ENCODE peak calls at places on chromosome 17, in seven cellular contexts. H, Z, I, X, A, P and L are unnamed samples. For H3K9me3, the result is how much of the 10 kb centered on the place peaks cover.

GRCh38 chr17:57684711-57685498 is 60.2 kb downstream of the CCDC182 start:
- DNase-seq in H (no peak), P (no peak), X (no peak), Z (no peak), A (no peak), I (no peak), L (no peak)

GRCh38 chr17:50841949-50842354 is 6.6 kb downstream of the WFIKKN2 start:
- DNase-seq in H (peak), I (peak), Z (peak), A (peak), P (peak), X (peak), L (peak)

GRCh38 chr17:46995841-46996571 is 17.0 kb upstream of the RPRML start:
- DNase-seq in Z (no peak), A (no peak), X (peak), P (peak), H (no peak), I (no peak), L (no peak)

GRCh38 chr17:422196-422930 is 69.8 kb upstream of the RPH3AL start:
- DNase-seq in Z (no peak), H (no peak), X (no peak), P (no peak), I (no peak), A (no peak), L (no peak)

GRCh38 chr17:57366558-57367351 is 110.4 kb downstream of the MSI2 start:
- DNase-seq in I (no peak), H (no peak), P (no peak), A (no peak), X (peak), Z (no peak), L (no peak)

GRCh38 chr17:61817452-61817851 is 45.9 kb downstream of the BRIP1 start:
- DNase-seq in A (no peak), H (no peak), P (no peak), Z (no peak), X (no peak), I (no peak), L (no peak)

GRCh38 chr17:40602445-40603443 is 37.5 kb upstream of the CCR7 start:
- DNase-seq in P (no peak), X (no peak), H (no peak), I (no peak), Z (no peak), A (no peak), L (no peak)

GRCh38 chr17:35373532-35373983 is at the start of gene SLFN11:
- DNase-seq in Z (peak), I (peak), A (no peak), H (no peak), P (peak), X (peak), L (peak)

GRCh38 chr17:5506307-5506706 is 19.9 kb downstream of the MIS12 start:
- DNase-seq in A (no peak), Z (no peak), I (no peak), H (no peak), X (peak), P (no peak), L (no peak)

GRCh38 chr17:37770631-37771518 is 26.0 kb upstream of the HNF1B start:
- DNase-seq in Z (peak), P (peak), I (peak), X (peak), A (peak), H (peak), L (peak)

GRCh38 chr17:77721823-77722160 is 236.7 kb upstream of the TNRC6C start:
- DNase-seq in P (no peak), H (no peak), X (no peak), I (no peak), A (no peak), Z (no peak), L (no peak)

GRCh38 chr17:48012151-48012520 is 25.5 kb downstream of the COPZ2 start:
- DNase-seq in X (peak), H (no peak), P (no peak), Z (peak), A (peak), I (no peak), L (peak)

GRCh38 chr17:73643012-73643845 is 1.0 kb downstream of the SDK2 start:
- DNase-seq in X (peak), H (no peak), I (no peak), A (peak), Z (peak), P (no peak), L (peak)

GRCh38 chr17:79338589-79338988 is 264.0 kb downstream of the ENGASE start:
- DNase-seq in A (no peak), X (peak), H (no peak), Z (no peak), I (no peak), P (peak), L (no peak)

GRCh38 chr17:68248199-68248825 is 469 bp downstream of the AMZ2 start:
- DNase-seq in Z (peak), P (peak), H (no peak), X (peak), A (no peak), I (peak), L (no peak)

GRCh38 chr17:385195-385835 is 32.7 kb upstream of the RPH3AL start:
- DNase-seq in I (no peak), H (no peak), Z (peak), X (peak), P (no peak), A (peak), L (peak)

GRCh38 chr17:73189417-73190099 is 3.3 kb upstream of the COG1 start:
- DNase-seq in H (no peak), P (peak), X (peak), A (peak), I (peak), Z (no peak), L (no peak)

GRCh38 chr17:38705803-38706624 is 941 bp downstream of the MLLT6 start:
- DNase-seq in Z (peak), P (no peak), A (peak), H (no peak), I (no peak), X (peak), L (peak)

GRCh38 chr17:37558299-37558698 is 50.9 kb downstream of the SYNRG start:
- DNase-seq in I (no peak), A (no peak), P (peak), X (no peak), Z (no peak), H (no peak), L (no peak)

GRCh38 chr17:74185786-74186185 is 17.7 kb upstream of the RPL38 start:
- DNase-seq in A (no peak), Z (no peak), I (no peak), H (no peak), P (no peak), X (no peak), L (no peak)

GRCh38 chr17:38605852-38606645 is at the start of gene SRCIN1:
- DNase-seq in I (no peak), H (no peak), P (peak), X (peak), Z (peak), A (peak), L (peak)

GRCh38 chr17:72715906-72716572 is 376.4 kb downstream of the SLC39A11 start:
- DNase-seq in X (peak), P (peak), I (peak), A (no peak), H (no peak), Z (no peak), L (no peak)

GRCh38 chr17:4806770-4807533 is at the start of gene PLD2:
- DNase-seq in X (peak), H (peak), I (peak), Z (peak), P (peak), A (peak), L (peak)

GRCh38 chr17:29784661-29785060 is 145.4 kb downstream of the SSH2 start:
- DNase-seq in A (no peak), H (no peak), P (peak), X (no peak), I (peak), Z (no peak), L (no peak)

GRCh38 chr17:673200-673681 is 41.4 kb downstream of the VPS53 start:
- DNase-seq in Z (no peak), H (no peak), A (no peak), P (peak), X (no peak), I (peak), L (no peak)

GRCh38 chr17:19723967-19724366 is 7.6 kb upstream of the SLC47A2 start:
- DNase-seq in A (no peak), Z (no peak), H (no peak), X (peak), I (no peak), P (no peak), L (no peak)

GRCh38 chr17:62910277-62910676 is 55.8 kb upstream of the TANC2 start:
- DNase-seq in X (no peak), I (no peak), Z (no peak), H (no peak), A (peak), P (no peak), L (no peak)

DNA sequence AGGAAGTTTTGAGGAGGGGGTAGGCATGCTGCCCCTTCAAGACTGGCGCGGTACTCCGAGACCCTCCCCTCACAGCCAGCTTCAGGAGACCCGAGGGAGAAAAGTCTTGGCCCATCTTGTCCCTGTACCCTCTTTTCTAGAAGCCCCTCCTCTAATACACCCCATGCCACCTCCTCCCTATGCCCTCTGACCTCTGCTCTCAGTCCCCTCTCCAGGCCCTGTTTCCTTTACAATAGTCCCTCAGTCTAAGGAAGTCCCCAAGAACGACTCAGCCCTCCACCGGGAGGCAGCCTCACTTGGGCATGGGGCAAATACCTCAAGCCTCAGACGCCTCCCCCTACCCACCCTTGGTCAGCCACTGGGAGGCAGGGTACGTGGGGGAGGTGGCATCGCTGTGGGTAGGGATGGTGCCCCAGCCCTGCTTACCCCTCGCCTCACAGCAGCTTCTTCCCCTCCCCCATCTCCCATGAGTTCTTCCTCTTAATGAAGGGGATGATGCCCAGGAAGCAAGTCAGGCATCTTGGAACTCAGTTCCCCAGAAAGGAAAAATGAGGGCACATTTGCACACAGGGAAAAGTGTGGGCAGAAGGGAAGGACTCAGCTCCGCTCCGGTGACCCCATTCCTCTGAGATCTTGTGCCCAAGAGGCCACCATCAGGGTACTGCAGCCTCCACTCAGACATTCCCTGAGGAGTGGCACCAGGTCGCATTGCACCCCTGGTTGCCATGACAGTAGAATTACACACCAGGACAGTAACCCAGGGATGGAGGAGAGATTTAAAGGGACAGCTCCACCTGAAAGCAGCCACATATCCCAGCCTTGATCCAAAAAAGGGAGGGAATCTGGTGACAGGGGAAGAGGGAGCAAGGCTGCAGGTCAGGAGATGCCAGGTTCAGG is 6.2 kb downstream of the MPP2 start:
- DNase-seq in I (no peak), X (no peak), P (no peak), A (no peak), H (no peak), Z (no peak), L (no peak)
- TF ChIP-seq CTCF in I (no peak), X (no peak), P (no peak), A (no peak), H (no peak), Z (no peak), L (no peak)

DNA sequence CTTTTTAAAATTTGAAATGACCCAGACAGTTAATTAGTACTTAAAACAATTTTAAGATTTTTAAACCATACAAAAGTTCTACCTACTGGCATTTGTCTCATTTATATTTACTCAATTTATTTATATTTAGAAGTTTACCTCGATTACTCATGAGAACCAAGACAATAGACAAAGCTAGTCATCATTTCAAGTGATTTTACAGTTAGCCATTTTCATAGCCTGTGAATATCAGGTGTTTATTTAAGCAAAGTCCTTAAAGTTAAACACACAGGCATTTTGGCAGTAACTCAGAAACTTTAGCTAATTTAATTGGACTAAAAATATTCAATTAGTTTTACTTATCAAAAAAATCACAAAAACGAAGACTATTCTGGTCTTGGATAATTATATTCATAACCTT is 101.6 kb upstream of the KIF2B start:
- DNase-seq in X (no peak), I (peak), H (no peak), A (no peak), P (peak), Z (no peak), L (no peak)
- H3K9me3 ChIP-seq in X (under half), I (under half), H (under half), A (under half), P (under half), Z (under half), L (under half)

GRCh38 chr17:41655611-41656111 is 31.3 kb upstream of the KRT17 start:
- DNase-seq in Z (peak), I (no peak), H (peak), X (peak), A (peak), P (no peak), L (peak)

GRCh38 chr17:41654134-41654907 is 29.9 kb upstream of the KRT17 start:
- DNase-seq in X (peak), A (no peak), I (no peak), H (peak), Z (peak), P (no peak), L (peak)

GRCh38 chr17:41656249-41657023 is 32.1 kb upstream of the KRT17 start:
- DNase-seq in P (no peak), Z (no peak), X (no peak), H (no peak), A (no peak), I (no peak), L (no peak)

GRCh38 chr17:41653421-41654133 is 29.2 kb upstream of the KRT17 start:
- DNase-seq in X (no peak), P (no peak), Z (no peak), A (no peak), I (no peak), H (no peak), L (no peak)

GRCh38 chr17:41654908-41655607 is 30.7 kb upstream of the KRT17 start:
- DNase-seq in I (no peak), A (no peak), H (no peak), P (no peak), Z (no peak), X (no peak), L (no peak)
- TF ChIP-seq CTCF in I (no peak), A (no peak), H (no peak), P (no peak), Z (no peak), X (no peak), L (no peak)

DNA sequence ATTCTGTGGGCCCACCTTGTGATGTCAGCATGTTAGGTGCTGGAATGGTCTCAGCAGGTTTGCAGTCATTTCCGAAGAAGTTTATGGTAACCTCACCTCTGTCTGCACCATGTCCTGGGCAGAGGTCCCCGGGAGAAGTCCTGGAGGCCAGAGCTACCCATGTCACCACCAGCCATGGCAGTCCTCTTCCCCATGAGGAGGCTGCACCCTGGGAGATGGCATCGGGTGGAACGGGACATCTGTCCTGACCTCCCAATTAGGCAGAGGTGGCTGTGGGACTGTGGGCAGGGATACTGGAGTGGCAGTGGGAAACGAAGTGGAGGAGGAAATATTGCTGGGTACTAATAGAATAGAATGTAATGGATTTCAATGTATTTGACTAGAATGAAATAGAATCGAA is 511.8 kb upstream of the WSB1 start:
- DNase-seq in X (no peak), H (no peak), P (no peak), Z (no peak), A (no peak), I (no peak), L (peak)
- H3K9me3 ChIP-seq in X (under half), H (under half), P (under half), Z (under half), A (under half), I (under half), L (half or more)

GRCh38 chr17:6695565-6695964 is 17.6 kb downstream of the SLC13A5 start:
- DNase-seq in X (no peak), P (no peak), I (no peak), A (no peak), Z (no peak), H (no peak), L (no peak)
- TF ChIP-seq CTCF in X (no peak), P (no peak), I (no peak), A (no peak), Z (no peak), H (no peak), L (no peak)

DNA sequence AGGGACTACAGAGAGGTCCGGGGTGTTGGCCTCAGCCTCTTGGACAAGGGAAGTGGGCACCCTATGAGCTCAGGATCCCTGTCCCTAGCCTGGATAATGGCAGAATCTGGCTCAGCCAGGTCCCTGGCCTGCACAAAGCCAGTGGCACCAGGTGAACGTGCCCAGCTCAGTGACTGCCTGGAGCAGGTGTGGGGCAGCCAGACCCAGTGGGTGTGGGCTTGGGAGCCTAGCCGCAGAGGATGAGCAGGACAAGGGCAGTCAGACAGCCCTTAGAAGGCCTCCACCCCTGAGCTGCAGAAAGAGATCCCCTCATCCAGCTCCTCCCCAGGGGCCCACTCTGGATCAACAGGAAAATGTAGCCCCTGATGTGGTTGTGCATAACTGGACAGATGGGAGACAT is 585.3 kb downstream of the KCNJ18 start:
- DNase-seq in H (no peak), Z (no peak), I (no peak), X (no peak), P (no peak), A (no peak), L (no peak)
- H3K9me3 ChIP-seq in H (under half), Z (under half), I (under half), X (under half), P (under half), A (under half), L (under half)

DNA sequence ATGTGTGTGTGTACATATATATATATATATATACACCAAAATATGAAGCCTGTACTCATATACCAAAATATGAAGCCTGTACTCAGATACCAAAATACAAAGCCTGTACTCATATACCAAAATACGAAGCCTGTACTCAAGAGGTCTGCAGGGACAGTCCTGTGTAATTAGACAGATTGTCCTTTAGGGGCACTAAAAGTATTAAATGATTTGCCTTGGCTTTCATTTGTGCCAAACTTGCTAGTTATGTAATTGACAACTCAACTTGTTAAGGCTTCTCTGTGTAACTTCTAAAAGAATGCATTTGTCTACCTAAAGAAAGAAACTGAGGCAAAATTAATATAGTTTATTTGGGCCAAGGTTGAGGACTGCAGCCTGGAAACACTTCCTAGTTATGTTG is 30.8 kb upstream of the DHX40 start:
- DNase-seq in Z (no peak), I (no peak), P (no peak), X (peak), A (no peak), H (no peak), L (no peak)
- TF ChIP-seq CTCF in Z (no peak), I (no peak), P (no peak), X (peak), A (no peak), H (no peak), L (no peak)

GRCh38 chr17:22304667-22305303 is 612.5 kb downstream of the KCNJ18 start:
- DNase-seq in I (no peak), A (no peak), Z (no peak), P (no peak), H (no peak), X (no peak), L (no peak)
- H3K9me3 ChIP-seq in I (under half), A (under half), Z (under half), P (under half), H (under half), X (under half), L (half or more)